ENCODE peak calls at places on chromosome 10, in six cellular contexts. W is dermis blood vessel endothelial cell; R is ELR; S is ovary; V is T-helper 9 cell; P is activated effector memory CD4-positive, alpha-beta T cell treated with anti-CD3 and anti-CD28 coated beads, Interleukin-2, amount 50 U/mL, for 16 hours. Z is an unnamed sample.

GRCh38 chr10:5710854-5711253 is 26.2 kb downstream of the TASOR2 start:
- DNase-seq in W (no peak), R (no peak), S (no peak), P (no peak), V (no peak), Z (no peak)

GRCh38 chr10:13139150-13139549 is 22.2 kb upstream of the MCM10 start:
- DNase-seq in R (no peak), P (no peak), S (no peak), V (no peak), W (no peak), Z (no peak)

GRCh38 chr10:86658261-86658741 is 4.0 kb downstream of the OPN4 start:
- DNase-seq in V (no peak), S (no peak), W (no peak), R (no peak), P (peak), Z (no peak)

GRCh38 chr10:86693721-86694369 is 25.5 kb downstream of the LDB3 start:
- DNase-seq in W (peak), P (peak), S (peak), R (peak), V (peak), Z (no peak)

GRCh38 chr10:101974091-101974799 is 81.7 kb downstream of the ARMH3 start:
- DNase-seq in R (no peak), S (no peak), P (no peak), V (no peak), W (peak), Z (no peak)

GRCh38 chr10:118841881-118842605 is 87.3 kb upstream of the CACUL1 start:
- DNase-seq in R (no peak), P (no peak), S (no peak), W (no peak), V (no peak), Z (no peak)

GRCh38 chr10:28661035-28661434 is 16.3 kb upstream of the BAMBI start:
- DNase-seq in S (no peak), V (no peak), R (peak), W (no peak), P (no peak), Z (no peak)

GRCh38 chr10:84095821-84096497 is 43.4 kb upstream of the GHITM start:
- DNase-seq in R (no peak), S (no peak), W (peak), P (no peak), V (no peak), Z (no peak)

GRCh38 chr10:103649654-103650423 is 156.3 kb downstream of the NEURL1 start:
- DNase-seq in R (no peak), S (peak), V (no peak), W (no peak), P (no peak), Z (no peak)

GRCh38 chr10:103637855-103638561 is 144.5 kb downstream of the NEURL1 start:
- DNase-seq in V (no peak), S (peak), R (no peak), P (no peak), W (no peak), Z (no peak)

GRCh38 chr10:96584474-96584873 is 2.3 kb downstream of the TM9SF3 start:
- DNase-seq in W (no peak), S (no peak), P (no peak), V (no peak), R (no peak), Z (no peak)

GRCh38 chr10:84743483-84743882 is 415.1 kb downstream of the CCSER2 start:
- DNase-seq in S (no peak), W (no peak), P (no peak), V (no peak), R (peak), Z (no peak)

GRCh38 chr10:47438857-47439474 is 44.9 kb downstream of the ANXA8 start:
- DNase-seq in R (peak), V (no peak), P (peak), W (peak), S (no peak), Z (no peak)